ENCODE peak calls at places on chromosomes 6 and 20, in eight cellular contexts. A, W, C, D, B, O, H and X are unnamed samples.

GRCh38 chr6:131831392-131831791 is 23.6 kb downstream of the ENPP1 start:
- ATAC-seq in A (no peak), W (no peak), C (no peak), D (no peak), B (no peak), O (no peak), H (no peak), X (no peak)

GRCh38 chr6:1792989-1793388 is 183.3 kb downstream of the FOXC1 start:
- ATAC-seq in A (peak; percentile 96), W (no peak), C (peak; percentile 97), D (peak; percentile 91), B (peak; percentile 84), O (peak; percentile 94), H (peak; percentile 85), X (no peak)

GRCh38 chr6:144161970-144162369 is 11.7 kb downstream of the STX11 start:
- ATAC-seq in A (no peak), W (peak; percentile 53), C (no peak), D (no peak), B (no peak), O (no peak), H (peak; percentile 8), X (no peak)

GRCh38 chr20:49540232-49540620 is 27.7 kb downstream of the PTGIS start:
- ATAC-seq in A (no peak), W (no peak), C (no peak), D (no peak), B (no peak), O (no peak), H (no peak), X (no peak)

GRCh38 chr20:37270586-37271420 is 9.2 kb upstream of the GHRH start:
- ATAC-seq in A (peak; percentile 66), W (peak; percentile 76), C (no peak), D (peak; percentile 75), B (no peak), O (no peak), H (peak; percentile 83), X (no peak)

GRCh38 chr6:111824608-111825337 is 48.5 kb downstream of the FYN start:
- ATAC-seq in A (no peak), W (peak; percentile 44), C (no peak), D (no peak), B (no peak), O (no peak), H (peak; percentile 86), X (no peak)

GRCh38 chr6:74755748-74756147 is 450.1 kb downstream of the COL12A1 start:
- ATAC-seq in A (no peak), W (no peak), C (no peak), D (no peak), B (no peak), O (no peak), H (no peak), X (no peak)

GRCh38 chr6:109465772-109466171 is 10.2 kb upstream of the MICAL1 start:
- ATAC-seq in A (no peak), W (peak; percentile 48), C (no peak), D (no peak), B (peak; percentile 13), O (no peak), H (peak; percentile 32), X (no peak)

GRCh38 chr20:11080010-11080409 is 406.2 kb upstream of the JAG1 start:
- ATAC-seq in A (no peak), W (no peak), C (no peak), D (no peak), B (no peak), O (no peak), H (no peak), X (no peak)

GRCh38 chr6:21331221-21331620 is 262.3 kb upstream of the SOX4 start:
- ATAC-seq in A (no peak), W (peak; percentile 49), C (no peak), D (no peak), B (no peak), O (no peak), H (peak; percentile 54), X (peak; percentile 55)
- TF ChIP-seq POLR2AphosphoS5 in A (no peak), W (no peak), C (no peak), D (no peak), B (no peak), O (no peak), H (no peak), X (no peak)

GRCh38 chr20:50574108-50574507 is 63.9 kb downstream of the PTPN1 start:
- ATAC-seq in A (no peak), W (no peak), C (no peak), D (no peak), B (no peak), O (no peak), H (no peak), X (no peak)
- H3K4me1 ChIP-seq in A (peaks cover 8% of the 10 kb centered on the region), W (peaks cover 59% of the 10 kb centered on the region), C (no peaks in the 10 kb centered on the region), D (peaks cover 4% of the 10 kb centered on the region), B (peaks cover 33% of the 10 kb centered on the region), O (peaks cover 19% of the 10 kb centered on the region), H (peaks cover 21% of the 10 kb centered on the region), X (peaks cover 3% of the 10 kb centered on the region)

GRCh38 chr20:4720121-4720976 is 1.4 kb upstream of the PRND start:
- ATAC-seq in A (peak; percentile 92), W (peak; percentile 92), C (peak; percentile 81), D (peak; percentile 89), B (peak; percentile 83), O (peak; percentile 90), H (peak; percentile 96), X (peak; percentile 75)
- TF ChIP-seq POLR2AphosphoS5 in A (no peak), W (no peak), C (no peak), D (no peak), B (no peak), O (no peak), H (no peak), X (no peak)

GRCh38 chr6:29725981-29726380 is 2.7 kb downstream of the HLA-F start:
- ATAC-seq in A (no peak), W (no peak), C (no peak), D (no peak), B (no peak), O (no peak), H (no peak), X (no peak)

GRCh38 chr6:29723666-29724588 is 693 bp downstream of the HLA-F start:
- ATAC-seq in A (peak; percentile 26), W (peak; percentile 83), C (peak; percentile 77), D (no peak), B (peak; percentile 68), O (peak; percentile 56), H (peak; percentile 80), X (peak; percentile 56)

GRCh38 chr6:29726795-29727194 is 3.6 kb downstream of the HLA-F start:
- ATAC-seq in A (no peak), W (no peak), C (no peak), D (no peak), B (no peak), O (no peak), H (no peak), X (no peak)

GRCh38 chr6:29722773-29723665 is at the start of gene HLA-F:
- ATAC-seq in A (peak; percentile 98), W (peak; percentile 98), C (peak; percentile 84), D (no peak), B (peak; percentile 96), O (peak; percentile 97), H (peak; percentile 89), X (peak; percentile 97)

DNA sequence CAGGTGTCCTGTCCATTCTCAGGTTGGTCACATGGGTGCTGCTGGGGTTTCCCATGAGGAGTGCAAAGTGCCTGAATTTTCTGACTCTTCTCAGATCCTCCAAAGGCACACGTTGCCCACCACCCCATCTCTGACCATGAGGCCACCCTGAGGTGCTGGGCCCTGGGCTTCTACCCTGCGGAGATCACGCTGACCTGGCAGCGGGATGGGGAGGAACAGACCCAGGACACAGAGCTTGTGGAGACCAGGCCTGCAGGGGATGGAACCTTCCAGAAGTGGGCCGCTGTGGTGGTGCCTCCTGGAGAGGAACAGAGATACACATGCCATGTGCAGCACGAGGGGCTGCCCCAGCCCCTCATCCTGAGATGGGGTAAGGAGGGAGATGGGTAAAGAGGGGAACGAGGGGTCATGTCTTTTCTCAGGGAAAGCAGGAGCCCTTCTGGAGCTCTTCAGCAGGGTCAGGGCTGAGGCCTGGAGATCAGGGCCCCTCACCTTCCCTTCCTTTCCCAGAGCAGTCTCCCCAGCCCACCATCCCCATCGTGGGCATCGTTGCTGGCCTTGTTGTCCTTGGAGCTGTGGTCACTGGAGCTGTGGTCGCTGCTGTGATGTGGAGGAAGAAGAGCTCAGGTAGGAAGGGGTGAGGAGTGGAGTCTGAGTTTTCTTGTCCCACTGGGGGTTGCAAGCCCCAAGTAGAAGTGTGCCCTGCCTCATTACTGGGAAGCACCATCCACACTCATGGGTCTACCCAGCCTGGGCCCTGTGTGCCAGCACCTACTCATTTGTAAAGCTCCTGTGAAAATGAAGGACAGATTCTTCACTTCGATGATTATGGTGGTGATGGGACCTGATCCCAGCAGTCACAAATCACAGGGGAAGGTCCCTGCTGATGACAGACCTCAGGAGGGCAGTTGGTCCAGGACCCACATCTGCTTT is 2.0 kb downstream of the HLA-F start:
- ATAC-seq in A (no peak), W (no peak), C (no peak), D (no peak), B (no peak), O (no peak), H (no peak), X (no peak)
- H3K4me1 ChIP-seq in A (no peaks in the 10 kb centered on the region), W (peaks cover 22% of the 10 kb centered on the region), C (peaks cover 5% of the 10 kb centered on the region), D (peaks cover 10% of the 10 kb centered on the region), B (no peaks in the 10 kb centered on the region), O (no peaks in the 10 kb centered on the region), H (peaks cover 15% of the 10 kb centered on the region), X (peaks cover 26% of the 10 kb centered on the region)